ENCODE peak calls at places on chromosome 16, in seven cellular contexts. D is germinal center; M is small intestine; C is memory B cell; Q is AML-193; O is GM20000; V is stimulated activated CD4-positive, alpha-beta T cell treated with anti-CD3 and anti-CD28 coated beads, Interleukin-4, amount 100 ng/mL, for 24 hours. E is an unnamed sample.

GRCh38 chr16:24041834-24042631 is 206.2 kb downstream of the PRKCB start:
- DNase-seq in D (peak), M (peak), C (peak), Q (peak), O (peak), V (peak), E (no peak)

GRCh38 chr16:80619824-80620223 is 79.0 kb downstream of the DYNLRB2 start:
- DNase-seq in D (no peak), M (no peak), C (no peak), Q (no peak), O (no peak), V (no peak), E (no peak)

GRCh38 chr16:69077251-69077650 is 28.2 kb upstream of the HAS3 start:
- DNase-seq in D (no peak), M (no peak), C (no peak), Q (no peak), O (no peak), V (no peak), E (no peak)

GRCh38 chr16:12084436-12084835 is 107.9 kb downstream of the SNX29 start:
- DNase-seq in D (no peak), M (no peak), C (no peak), Q (no peak), O (no peak), V (no peak), E (no peak)

GRCh38 chr16:51152691-51153261 is 1.7 kb upstream of the SALL1 start:
- DNase-seq in D (no peak), M (no peak), C (no peak), Q (no peak), O (no peak), V (no peak), E (no peak)

GRCh38 chr16:70706948-70707465 is 21.2 kb upstream of the MTSS2 start:
- DNase-seq in D (no peak), M (no peak), C (no peak), Q (no peak), O (no peak), V (no peak), E (no peak)

GRCh38 chr16:84718-85452 is 6.9 kb downstream of the MPG start:
- DNase-seq in D (peak), M (no peak), C (peak), Q (peak), O (peak), V (peak), E (peak)

GRCh38 chr16:19344224-19344801 is 58.8 kb downstream of the CLEC19A start:
- DNase-seq in D (no peak), M (no peak), C (no peak), Q (no peak), O (no peak), V (no peak), E (no peak)

GRCh38 chr16:66926171-66926570 is 836 bp upstream of the RRAD start:
- DNase-seq in D (no peak), M (no peak), C (no peak), Q (no peak), O (peak), V (no peak), E (no peak)

GRCh38 chr16:11255737-11256656 is at the start of gene SOCS1:
- DNase-seq in D (peak), M (peak), C (peak), Q (peak), O (peak), V (peak), E (peak)

GRCh38 chr16:9908613-9909012 is 273.6 kb downstream of the GRIN2A start:
- DNase-seq in D (no peak), M (no peak), C (no peak), Q (no peak), O (no peak), V (no peak), E (no peak)

GRCh38 chr16:17518441-17518840 is 47.7 kb upstream of the XYLT1 start:
- DNase-seq in D (no peak), M (no peak), C (no peak), Q (no peak), O (no peak), V (no peak), E (no peak)